ENCODE peak calls at places on chromosomes 2 and 18, in six cellular contexts. One of them, this sample, is unnamed. For H3K4me1, the result is how much of the 10 kb centered on the place peaks cover.

GRCh38 chr2:181673178-181673577 is 7.1 kb downstream of the NEUROD1 start:
- DNase-seq in aorta: no peak
- DNase-seq in hepatocyte: no peak
- DNase-seq in suprapubic skin: no peak
- DNase-seq in HAP-1: no peak
- DNase-seq in body of pancreas: no peak
- DNase-seq in this sample: no peak

GRCh38 chr2:197145471-197146056 is 165.0 kb downstream of the ANKRD44 start:
- DNase-seq in aorta: no peak
- DNase-seq in hepatocyte: no peak
- DNase-seq in suprapubic skin: no peak
- DNase-seq in HAP-1: no peak
- DNase-seq in body of pancreas: no peak
- DNase-seq in this sample: no peak

GRCh38 chr2:30234180-30234971 is 3.0 kb downstream of the LBH start:
- DNase-seq in aorta: no peak
- DNase-seq in hepatocyte: peak
- DNase-seq in suprapubic skin: no peak
- DNase-seq in HAP-1: peak
- DNase-seq in body of pancreas: peak
- DNase-seq in this sample: peak

GRCh38 chr2:153072077-153072476 is 353.7 kb downstream of the ARL6IP6 start:
- DNase-seq in aorta: no peak
- DNase-seq in hepatocyte: no peak
- DNase-seq in suprapubic skin: no peak
- DNase-seq in HAP-1: no peak
- DNase-seq in body of pancreas: no peak
- DNase-seq in this sample: no peak

GRCh38 chr2:46117379-46117778 is 179.8 kb upstream of the EPAS1 start:
- DNase-seq in aorta: no peak
- DNase-seq in hepatocyte: no peak
- DNase-seq in suprapubic skin: no peak
- DNase-seq in HAP-1: no peak
- DNase-seq in body of pancreas: no peak
- DNase-seq in this sample: no peak

GRCh38 chr2:171864357-171864985 is 29.6 kb downstream of the SLC25A12 start:
- DNase-seq in aorta: no peak
- DNase-seq in hepatocyte: no peak
- DNase-seq in suprapubic skin: no peak
- DNase-seq in HAP-1: no peak
- DNase-seq in body of pancreas: no peak
- DNase-seq in this sample: no peak

GRCh38 chr2:9206991-9207640 is 504 bp downstream of the ASAP2 start:
- DNase-seq in aorta: peak
- DNase-seq in hepatocyte: no peak
- DNase-seq in suprapubic skin: no peak
- DNase-seq in HAP-1: peak
- DNase-seq in body of pancreas: peak
- DNase-seq in this sample: no peak

GRCh38 chr18:72674710-72675109 is 130.6 kb upstream of the CBLN2 start:
- DNase-seq in aorta: no peak
- DNase-seq in hepatocyte: no peak
- DNase-seq in suprapubic skin: no peak
- DNase-seq in HAP-1: no peak
- DNase-seq in body of pancreas: no peak
- DNase-seq in this sample: no peak

GRCh38 chr2:110742412-110742811 is 10.0 kb downstream of the ACOXL start:
- DNase-seq in aorta: no peak
- DNase-seq in hepatocyte: no peak
- DNase-seq in suprapubic skin: no peak
- DNase-seq in HAP-1: no peak
- DNase-seq in body of pancreas: no peak
- DNase-seq in this sample: no peak

GRCh38 chr2:69686855-69687254 is 43.3 kb upstream of the AAK1 start:
- DNase-seq in aorta: no peak
- DNase-seq in hepatocyte: peak
- DNase-seq in suprapubic skin: no peak
- DNase-seq in HAP-1: no peak
- DNase-seq in body of pancreas: peak
- DNase-seq in this sample: peak

GRCh38 chr2:200039847-200040246 is 84.5 kb downstream of the MAIP1 start:
- DNase-seq in aorta: no peak
- DNase-seq in hepatocyte: peak
- DNase-seq in suprapubic skin: no peak
- DNase-seq in HAP-1: no peak
- DNase-seq in body of pancreas: no peak
- DNase-seq in this sample: no peak

GRCh38 chr2:53505814-53506213 is 261.8 kb upstream of the CHAC2 start:
- DNase-seq in aorta: no peak
- DNase-seq in hepatocyte: no peak
- DNase-seq in suprapubic skin: no peak
- DNase-seq in HAP-1: no peak
- DNase-seq in body of pancreas: no peak
- DNase-seq in this sample: peak

GRCh38 chr18:51196811-51197660 is 445 bp downstream of the MEX3C start:
- DNase-seq in aorta: peak
- DNase-seq in hepatocyte: peak
- DNase-seq in suprapubic skin: peak
- DNase-seq in HAP-1: peak
- DNase-seq in body of pancreas: peak
- DNase-seq in this sample: peak

GRCh38 chr2:48249093-48249492 is 280.9 kb upstream of the STON1 start:
- DNase-seq in aorta: no peak
- DNase-seq in hepatocyte: no peak
- DNase-seq in suprapubic skin: no peak
- DNase-seq in HAP-1: no peak
- DNase-seq in body of pancreas: no peak
- DNase-seq in this sample: no peak

GRCh38 chr2:54456526-54457325 is 599 bp downstream of the SPTBN1 start:
- DNase-seq in aorta: no peak
- DNase-seq in hepatocyte: peak
- DNase-seq in suprapubic skin: no peak
- DNase-seq in HAP-1: peak
- DNase-seq in body of pancreas: peak
- DNase-seq in this sample: no peak

GRCh38 chr2:180222642-180223041 is 215.5 kb upstream of the CWC22 start:
- DNase-seq in aorta: no peak
- DNase-seq in hepatocyte: peak
- DNase-seq in suprapubic skin: no peak
- DNase-seq in HAP-1: no peak
- DNase-seq in body of pancreas: no peak
- DNase-seq in this sample: no peak

GRCh38 chr2:97715951-97716694 is 2.7 kb downstream of the ZAP70 start:
- DNase-seq in aorta: peak
- DNase-seq in hepatocyte: no peak
- DNase-seq in suprapubic skin: peak
- DNase-seq in HAP-1: no peak
- DNase-seq in body of pancreas: peak
- DNase-seq in this sample: peak

GRCh38 chr2:97714084-97714949 is 941 bp downstream of the ZAP70 start:
- DNase-seq in aorta: peak
- DNase-seq in hepatocyte: no peak
- DNase-seq in suprapubic skin: peak
- DNase-seq in HAP-1: no peak
- DNase-seq in body of pancreas: peak
- DNase-seq in this sample: peak

GRCh38 chr2:97713296-97714083 is at the start of gene ZAP70:
- DNase-seq in aorta: peak
- DNase-seq in hepatocyte: no peak
- DNase-seq in suprapubic skin: peak
- DNase-seq in HAP-1: no peak
- DNase-seq in body of pancreas: peak
- DNase-seq in this sample: peak

GRCh38 chr2:97716695-97717617 is 3.6 kb downstream of the ZAP70 start:
- DNase-seq in aorta: peak
- DNase-seq in hepatocyte: no peak
- DNase-seq in suprapubic skin: peak
- DNase-seq in HAP-1: no peak
- DNase-seq in body of pancreas: peak
- DNase-seq in this sample: peak

GRCh38 chr2:97714950-97715652 is 1.7 kb downstream of the ZAP70 start:
- DNase-seq in aorta: peak
- DNase-seq in hepatocyte: no peak
- DNase-seq in suprapubic skin: peak
- DNase-seq in HAP-1: no peak
- DNase-seq in body of pancreas: peak
- DNase-seq in this sample: peak
- H3K4me3 ChIP-seq in aorta: no peak
- H3K4me3 ChIP-seq in hepatocyte: no peak
- H3K4me3 ChIP-seq in suprapubic skin: no peak
- H3K4me3 ChIP-seq in HAP-1: no peak
- H3K4me3 ChIP-seq in body of pancreas: no peak
- H3K4me3 ChIP-seq in this sample: no peak

GRCh38 chr2:101788565-101788964 is 91.1 kb downstream of the MAP4K4 start:
- DNase-seq in aorta: no peak
- DNase-seq in hepatocyte: no peak
- DNase-seq in suprapubic skin: no peak
- DNase-seq in HAP-1: no peak
- DNase-seq in body of pancreas: no peak
- DNase-seq in this sample: no peak
- H3K4me1 ChIP-seq in aorta: under half
- H3K4me1 ChIP-seq in hepatocyte: under half
- H3K4me1 ChIP-seq in suprapubic skin: under half
- H3K4me1 ChIP-seq in HAP-1: under half
- H3K4me1 ChIP-seq in body of pancreas: under half
- H3K4me1 ChIP-seq in this sample: under half

DNA sequence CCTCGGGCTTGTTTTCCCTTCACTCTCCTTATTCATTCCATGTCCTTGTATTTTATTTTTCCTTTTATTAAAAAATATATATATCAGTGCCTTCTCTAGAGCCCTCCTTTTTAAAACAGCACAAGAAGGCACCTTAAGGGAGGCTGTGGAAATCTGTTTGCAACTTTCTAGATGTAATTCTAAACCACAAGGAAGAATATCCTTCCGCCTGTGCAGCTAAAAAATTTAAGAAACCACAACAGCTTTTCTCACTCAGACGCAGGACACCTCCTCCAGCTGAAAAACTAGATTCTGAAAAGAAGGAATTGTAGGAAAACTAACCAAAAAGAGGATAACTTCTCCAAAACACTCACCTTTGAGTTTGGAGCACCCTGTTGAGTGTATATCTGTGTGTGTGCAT is 142.2 kb downstream of the BCL11A start:
- DNase-seq in aorta: no peak
- DNase-seq in hepatocyte: no peak
- DNase-seq in suprapubic skin: no peak
- DNase-seq in HAP-1: no peak
- DNase-seq in body of pancreas: no peak
- DNase-seq in this sample: no peak
- H3K4me3 ChIP-seq in aorta: no peak
- H3K4me3 ChIP-seq in hepatocyte: no peak
- H3K4me3 ChIP-seq in suprapubic skin: no peak
- H3K4me3 ChIP-seq in HAP-1: no peak
- H3K4me3 ChIP-seq in body of pancreas: no peak
- H3K4me3 ChIP-seq in this sample: no peak

GRCh38 chr18:74497308-74497640 is 1.1 kb downstream of the CNDP2 start:
- DNase-seq in aorta: no peak
- DNase-seq in hepatocyte: no peak
- DNase-seq in suprapubic skin: no peak
- DNase-seq in HAP-1: no peak
- DNase-seq in body of pancreas: no peak
- DNase-seq in this sample: no peak
- H3K4me1 ChIP-seq in aorta: under half
- H3K4me1 ChIP-seq in hepatocyte: under half
- H3K4me1 ChIP-seq in suprapubic skin: under half
- H3K4me1 ChIP-seq in HAP-1: under half
- H3K4me1 ChIP-seq in body of pancreas: half or more
- H3K4me1 ChIP-seq in this sample: under half

This sample was measured in Caco-2.